ENCODE peak calls at places on chromosome 1, in nine cellular contexts. A is lung microvascular endothelial cell; I is PC-3; B is stimulated activated CD4-positive, alpha-beta T cell treated with anti-CD3 and anti-CD28 coated beads, TNF-alpha, amount 100 ng/mL, for 48 hours; K is foreskin fibroblast; Q is stimulated activated CD8-positive, alpha-beta memory T cell treated with anti-CD3 and anti-CD28 coated beads, Interleukin-12 subunit alpha, Interleukin-12 subunit beta, amount 100 ng/mL, for 4 hours; W is H54; P is H9; F is activated naive CD4-positive, alpha-beta T cell treated with Interleukin-2 at 50 U/mL for 16 hours. E is an unnamed sample.

GRCh38 chr1:34088001-34088400 is 77.0 kb downstream of the CSMD2 start:
- DNase-seq in A (no peak), I (no peak), B (no peak), K (no peak), Q (no peak), W (no peak), P (no peak), F (no peak), E (no peak)

GRCh38 chr1:227632325-227632724 is 69.0 kb downstream of the ZNF678 start:
- DNase-seq in A (no peak), I (no peak), B (no peak), K (no peak), Q (no peak), W (no peak), P (no peak), F (no peak), E (no peak)

GRCh38 chr1:106517218-106517617 is 539.3 kb upstream of the PRMT6 start:
- DNase-seq in A (no peak), I (no peak), B (no peak), K (no peak), Q (no peak), W (no peak), P (no peak), F (no peak), E (no peak)

GRCh38 chr1:15825800-15826199 is 18.4 kb upstream of the UQCRHL start:
- DNase-seq in A (no peak), I (no peak), B (no peak), K (no peak), Q (no peak), W (no peak), P (no peak), F (no peak), E (no peak)

GRCh38 chr1:241638091-241638682 is 2.0 kb downstream of the CHML start:
- DNase-seq in A (no peak), I (no peak), B (no peak), K (no peak), Q (no peak), W (no peak), P (no peak), F (no peak), E (no peak)

GRCh38 chr1:48916121-48917069 is 139.7 kb upstream of the BEND5 start:
- DNase-seq in A (peak; percentile 53), I (peak; percentile 78), B (no peak), K (peak; percentile 79), Q (no peak), W (peak; percentile 8), P (peak; percentile 76), F (no peak), E (peak; percentile 45)

GRCh38 chr1:151547119-151547899 is 7.2 kb downstream of the TUFT1 start:
- DNase-seq in A (peak; percentile 82), I (peak; percentile 99), B (no peak), K (peak; percentile 92), Q (no peak), W (peak; percentile 85), P (peak; percentile 85), F (no peak), E (peak; percentile 66)

GRCh38 chr1:17024721-17025120 is 13.0 kb upstream of the ATP13A2 start:
- DNase-seq in A (no peak), I (no peak), B (no peak), K (no peak), Q (no peak), W (no peak), P (no peak), F (no peak), E (no peak)

GRCh38 chr1:89310976-89311375 is 38.3 kb upstream of the GBP5 start:
- DNase-seq in A (no peak), I (no peak), B (no peak), K (no peak), Q (no peak), W (no peak), P (no peak), F (no peak), E (no peak)

GRCh38 chr1:116873680-116874271 is 35.9 kb upstream of the PTGFRN start:
- DNase-seq in A (peak; percentile 37), I (no peak), B (peak; percentile 27), K (peak; percentile 81), Q (no peak), W (no peak), P (no peak), F (peak; percentile 22), E (no peak)

E was measured in fibroblast of the conjunctiva.